ENCODE peak calls at places on chromosomes 5 and 9, in eight cellular contexts. Y, M, J, S, P, K, O and B are unnamed samples.
A peak's percentile ranks its signal among the peaks of the same experiment; 100 is the strongest.

GRCh38 chr9:77449177-77450092 is 198.7 kb downstream of the GNA14 start:
- DNase-seq in Y (peak; percentile 68), M (peak; percentile 79), J (no peak), S (no peak), P (no peak), K (no peak), O (no peak), B (no peak)

GRCh38 chr5:69368458-69369368 is 607 bp downstream of the AK6 start:
- DNase-seq in Y (no peak), M (peak; percentile 69), J (no peak), S (no peak), P (peak; percentile 70), K (peak; percentile 45), O (no peak), B (no peak)

GRCh38 chr9:130682490-130683121 is 11.0 kb upstream of the EXOSC2 start:
- DNase-seq in Y (peak; percentile 58), M (peak; percentile 78), J (peak; percentile 87), S (peak; percentile 54), P (peak; percentile 64), K (peak; percentile 59), O (peak; percentile 89), B (peak; percentile 38)

GRCh38 chr5:83220331-83220730 is 143.0 kb downstream of the XRCC4 start:
- DNase-seq in Y (no peak), M (no peak), J (no peak), S (no peak), P (no peak), K (no peak), O (peak; percentile 54), B (no peak)

GRCh38 chr9:83242066-83242465 is 179.1 kb upstream of the RASEF start:
- DNase-seq in Y (no peak), M (no peak), J (no peak), S (no peak), P (no peak), K (no peak), O (no peak), B (no peak)

GRCh38 chr9:131240047-131240921 is 36.0 kb downstream of the FAM78A start:
- DNase-seq in Y (no peak), M (no peak), J (no peak), S (no peak), P (no peak), K (no peak), O (no peak), B (no peak)

GRCh38 chr5:72658161-72658560 is 151.0 kb upstream of the ZNF366 start:
- DNase-seq in Y (no peak), M (no peak), J (no peak), S (no peak), P (no peak), K (no peak), O (no peak), B (no peak)

GRCh38 chr9:69785757-69786156 is 25.9 kb upstream of the PTAR1 start:
- DNase-seq in Y (peak; percentile 16), M (peak; percentile 76), J (no peak), S (no peak), P (peak; percentile 8), K (no peak), O (no peak), B (no peak)

GRCh38 chr9:93464395-93464794 is 11.0 kb upstream of the FAM120AOS start:
- DNase-seq in Y (no peak), M (no peak), J (no peak), S (no peak), P (peak; percentile 85), K (peak; percentile 74), O (no peak), B (no peak)

GRCh38 chr5:135593886-135594285 is 15.1 kb upstream of the CXCL14 start:
- DNase-seq in Y (no peak), M (no peak), J (no peak), S (no peak), P (no peak), K (no peak), O (no peak), B (no peak)

GRCh38 chr5:117488976-117489500 is 914.4 kb upstream of the SEMA6A start:
- DNase-seq in Y (no peak), M (no peak), J (no peak), S (no peak), P (no peak), K (no peak), O (no peak), B (no peak)

GRCh38 chr5:14628346-14628745 is 36.2 kb upstream of the OTULIN start:
- DNase-seq in Y (peak; percentile 40), M (peak; percentile 63), J (no peak), S (no peak), P (peak; percentile 67), K (peak; percentile 56), O (peak; percentile 86), B (no peak)

GRCh38 chr5:96823900-96824351 is 16.2 kb upstream of the ERAP1 start:
- DNase-seq in Y (peak; percentile 99), M (peak; percentile 86), J (no peak), S (no peak), P (no peak), K (no peak), O (no peak), B (no peak)

GRCh38 chr9:115739096-115739875 is 414.3 kb upstream of the PAPPA start:
- DNase-seq in Y (peak; percentile 6), M (no peak), J (no peak), S (no peak), P (no peak), K (no peak), O (no peak), B (no peak)

GRCh38 chr9:113985968-113986585 is 92.0 kb downstream of the AMBP start:
- DNase-seq in Y (no peak), M (peak; percentile 41), J (no peak), S (no peak), P (no peak), K (no peak), O (no peak), B (no peak)

GRCh38 chr5:135116146-135116545 is 82.1 kb upstream of the PITX1 start:
- DNase-seq in Y (peak; percentile 39), M (no peak), J (no peak), S (no peak), P (no peak), K (no peak), O (no peak), B (no peak)

GRCh38 chr5:119743927-119744326 is 114.6 kb downstream of the FAM170A start:
- DNase-seq in Y (peak; percentile 53), M (peak; percentile 24), J (no peak), S (peak; percentile 6), P (peak; percentile 79), K (peak; percentile 50), O (peak; percentile 72), B (no peak)

GRCh38 chr5:95959051-95959963 is 2.3 kb downstream of the ELL2 start:
- DNase-seq in Y (peak; percentile 32), M (peak; percentile 60), J (no peak), S (no peak), P (peak; percentile 19), K (no peak), O (peak; percentile 78), B (no peak)

GRCh38 chr5:112407240-112407639 is 11.8 kb downstream of the EPB41L4A start:
- DNase-seq in Y (no peak), M (no peak), J (no peak), S (no peak), P (no peak), K (no peak), O (no peak), B (no peak)

GRCh38 chr5:141846031-141846430 is 32.2 kb downstream of the PCDH1 start:
- DNase-seq in Y (no peak), M (peak; percentile 63), J (no peak), S (no peak), P (peak; percentile 27), K (no peak), O (peak; percentile 82), B (no peak)

GRCh38 chr5:42621242-42621641 is 135.4 kb upstream of the CCDC152 start:
- DNase-seq in Y (no peak), M (peak; percentile 72), J (no peak), S (no peak), P (peak; percentile 57), K (peak; percentile 62), O (no peak), B (no peak)

GRCh38 chr5:60686164-60686563 is 13.8 kb downstream of the DEPDC1B start:
- DNase-seq in Y (no peak), M (no peak), J (no peak), S (no peak), P (no peak), K (no peak), O (no peak), B (no peak)

GRCh38 chr9:99352786-99353185 is 130.7 kb downstream of the SEC61B start:
- DNase-seq in Y (no peak), M (no peak), J (no peak), S (no peak), P (no peak), K (no peak), O (no peak), B (no peak)

GRCh38 chr5:7753596-7753995 is 97.3 kb downstream of the CFAP90 start:
- DNase-seq in Y (no peak), M (no peak), J (no peak), S (no peak), P (no peak), K (no peak), O (no peak), B (no peak)

GRCh38 chr5:38783011-38783551 is 62.7 kb upstream of the OSMR start:
- DNase-seq in Y (peak; percentile 42), M (peak; percentile 97), J (no peak), S (peak; percentile 94), P (no peak), K (no peak), O (no peak), B (no peak)

GRCh38 chr5:92372766-92373165 is 989.6 kb upstream of the ARRDC3 start:
- DNase-seq in Y (peak; percentile 66), M (no peak), J (no peak), S (no peak), P (no peak), K (no peak), O (no peak), B (no peak)

GRCh38 chr9:129102791-129103594 is 7.6 kb downstream of the CRAT start:
- DNase-seq in Y (peak; percentile 57), M (peak; percentile 68), J (no peak), S (no peak), P (peak; percentile 66), K (peak; percentile 63), O (peak; percentile 90), B (no peak)